ENCODE peak calls at places on chromosomes 3 and 15, in four cellular contexts. One of them, this sample, is unnamed.

GRCh38 chr15:67948215-67948614 is 105.9 kb upstream of the PIAS1 start:
- DNase-seq in H4: no peak
- DNase-seq in cardiac fibroblast: no peak
- DNase-seq in GM03348: no peak
- DNase-seq in this sample: no peak

GRCh38 chr3:181725830-181726229 is 14.1 kb downstream of the SOX2 start:
- DNase-seq in H4: no peak
- DNase-seq in cardiac fibroblast: no peak
- DNase-seq in GM03348: no peak
- DNase-seq in this sample: no peak

GRCh38 chr15:39623550-39623931 is 42.7 kb downstream of the THBS1 start:
- DNase-seq in H4: no peak
- DNase-seq in cardiac fibroblast: no peak
- DNase-seq in GM03348: no peak
- DNase-seq in this sample: no peak

GRCh38 chr3:1439395-1439794 is 346.6 kb downstream of the CNTN6 start:
- DNase-seq in H4: peak
- DNase-seq in cardiac fibroblast: no peak
- DNase-seq in GM03348: no peak
- DNase-seq in this sample: no peak

GRCh38 chr3:53254190-53254809 is 1.5 kb downstream of the TKT start:
- DNase-seq in H4: no peak
- DNase-seq in cardiac fibroblast: peak
- DNase-seq in GM03348: no peak
- DNase-seq in this sample: no peak

GRCh38 chr3:70740872-70741271 is 428.4 kb upstream of the MDFIC2 start:
- DNase-seq in H4: no peak
- DNase-seq in cardiac fibroblast: no peak
- DNase-seq in GM03348: no peak
- DNase-seq in this sample: no peak

GRCh38 chr3:45917146-45917885 is 25.9 kb upstream of the CXCR6 start:
- DNase-seq in H4: no peak
- DNase-seq in cardiac fibroblast: no peak
- DNase-seq in GM03348: no peak
- DNase-seq in this sample: no peak

GRCh38 chr3:180184806-180185205 is 148.1 kb upstream of the PEX5L start:
- DNase-seq in H4: no peak
- DNase-seq in cardiac fibroblast: no peak
- DNase-seq in GM03348: peak
- DNase-seq in this sample: no peak

GRCh38 chr3:23264413-23264812 is 61.3 kb downstream of the UBE2E2 start:
- DNase-seq in H4: no peak
- DNase-seq in cardiac fibroblast: peak
- DNase-seq in GM03348: peak
- DNase-seq in this sample: no peak

GRCh38 chr3:59212128-59212764 is 162.4 kb upstream of the CFAP20DC start:
- DNase-seq in H4: peak
- DNase-seq in cardiac fibroblast: peak
- DNase-seq in GM03348: peak
- DNase-seq in this sample: no peak

GRCh38 chr3:188433526-188433855 is 279.5 kb downstream of the LPP start:
- DNase-seq in H4: no peak
- DNase-seq in cardiac fibroblast: no peak
- DNase-seq in GM03348: no peak
- DNase-seq in this sample: no peak

GRCh38 chr15:54347082-54347827 is 369.0 kb downstream of the UNC13C start:
- DNase-seq in H4: no peak
- DNase-seq in cardiac fibroblast: no peak
- DNase-seq in GM03348: no peak
- DNase-seq in this sample: no peak

GRCh38 chr3:157353657-157354056 is 83.0 kb upstream of the PTX3 start:
- DNase-seq in H4: no peak
- DNase-seq in cardiac fibroblast: peak
- DNase-seq in GM03348: no peak
- DNase-seq in this sample: no peak

GRCh38 chr15:101723161-101723873 is 956 bp downstream of the TARS3 start:
- DNase-seq in H4: no peak
- DNase-seq in cardiac fibroblast: peak
- DNase-seq in GM03348: peak
- DNase-seq in this sample: no peak

GRCh38 chr3:194327414-194328079 is 23.6 kb downstream of the CPN2 start:
- DNase-seq in H4: no peak
- DNase-seq in cardiac fibroblast: peak
- DNase-seq in GM03348: no peak
- DNase-seq in this sample: no peak

GRCh38 chr3:62755285-62755684 is 119.9 kb downstream of the CADPS start:
- DNase-seq in H4: no peak
- DNase-seq in cardiac fibroblast: no peak
- DNase-seq in GM03348: no peak
- DNase-seq in this sample: no peak

GRCh38 chr15:58021332-58022230 is 43.9 kb downstream of the ALDH1A2 start:
- DNase-seq in H4: no peak
- DNase-seq in cardiac fibroblast: no peak
- DNase-seq in GM03348: no peak
- DNase-seq in this sample: no peak

GRCh38 chr3:10508235-10508618 is 2.8 kb upstream of the ATP2B2 start:
- DNase-seq in H4: no peak
- DNase-seq in cardiac fibroblast: no peak
- DNase-seq in GM03348: no peak
- DNase-seq in this sample: no peak

GRCh38 chr3:46953265-46954010 is 23.1 kb downstream of the CCDC12 start:
- DNase-seq in H4: no peak
- DNase-seq in cardiac fibroblast: no peak
- DNase-seq in GM03348: no peak
- DNase-seq in this sample: no peak

This sample was measured in caudate nucleus.